ENCODE peak calls at places on chromosomes 4 and X, in seven cellular contexts. X, B, I, A, E, P and K are unnamed samples.

GRCh38 chr4:168197926-168198325 is 105.6 kb downstream of the ANXA10 start:
- DNase-seq in X (no peak), B (no peak), I (no peak), A (no peak), E (no peak), P (no peak), K (no peak)

GRCh38 chrX:7270018-7270417 is 122.1 kb upstream of the PUDP start:
- DNase-seq in X (no peak), B (peak; percentile 63), I (no peak), A (no peak), E (peak; percentile 53), P (no peak), K (no peak)

GRCh38 chrX:113828470-113828869 is 755.4 kb upstream of the HTR2C start:
- DNase-seq in X (no peak), B (no peak), I (peak; percentile 3), A (no peak), E (no peak), P (no peak), K (no peak)

GRCh38 chrX:151004085-151004484 is 20.9 kb downstream of the HMGB3 start:
- DNase-seq in X (no peak), B (no peak), I (no peak), A (peak; percentile 54), E (no peak), P (no peak), K (no peak)

GRCh38 chr4:634599-634985 is 9.2 kb downstream of the PDE6B start:
- DNase-seq in X (no peak), B (no peak), I (no peak), A (peak; percentile 35), E (no peak), P (peak; percentile 37), K (no peak)

GRCh38 chr4:27616166-27616565 is 755.5 kb downstream of the STIM2 start:
- DNase-seq in X (no peak), B (no peak), I (no peak), A (no peak), E (no peak), P (no peak), K (no peak)

GRCh38 chr4:26181616-26182015 is 139.2 kb upstream of the RBPJ start:
- DNase-seq in X (no peak), B (no peak), I (no peak), A (no peak), E (no peak), P (no peak), K (no peak)

GRCh38 chr4:165208741-165209388 is 1.5 kb downstream of the KLHL2 start:
- DNase-seq in X (no peak), B (no peak), I (no peak), A (no peak), E (no peak), P (no peak), K (no peak)

GRCh38 chr4:76897522-76898384 is at the start of gene SOWAHB:
- DNase-seq in X (no peak), B (no peak), I (peak; percentile 86), A (peak; percentile 94), E (no peak), P (peak; percentile 90), K (no peak)

GRCh38 chr4:39820186-39820585 is 122.2 kb downstream of the UBE2K start:
- DNase-seq in X (no peak), B (no peak), I (no peak), A (no peak), E (no peak), P (no peak), K (no peak)

GRCh38 chr4:125283702-125284279 is 31.0 kb upstream of the FAT4 start:
- DNase-seq in X (no peak), B (no peak), I (peak; percentile 17), A (peak; percentile 34), E (peak; percentile 8), P (no peak), K (no peak)

GRCh38 chr4:52833941-52834525 is 28.1 kb upstream of the RASL11B start:
- DNase-seq in X (no peak), B (no peak), I (no peak), A (peak; percentile 68), E (no peak), P (no peak), K (no peak)

GRCh38 chr4:151668687-151669402 is 92.0 kb downstream of the GATB start:
- DNase-seq in X (no peak), B (no peak), I (no peak), A (no peak), E (no peak), P (no peak), K (no peak)

GRCh38 chr4:74874785-74875367 is 58.0 kb upstream of the PARM1 start:
- DNase-seq in X (no peak), B (peak; percentile 21), I (peak; percentile 64), A (peak; percentile 78), E (peak; percentile 46), P (no peak), K (peak; percentile 20)